ENCODE peak calls at places on chromosomes 5 and 9, in nine cellular contexts. One of them, this sample, is unnamed.
A peak's percentile ranks its signal among the peaks of the same experiment; 100 is the strongest.

GRCh38 chr5:62538017-62538942 is 40.3 kb upstream of the LRRC70 start:
- DNase-seq in keratinocyte: peak; percentile 11
- DNase-seq in adrenal gland: no peak
- DNase-seq in ovary: no peak
- DNase-seq in pancreas: no peak
- DNase-seq in OCI-LY7: no peak
- DNase-seq in mammary epithelial cell: peak; percentile 88
- DNase-seq in stomach: no peak
- DNase-seq in H9: no peak
- DNase-seq in this sample: no peak

GRCh38 chr9:33103381-33104110 is 27.1 kb upstream of the SMU1 start:
- DNase-seq in H9: no peak
- DNase-seq in keratinocyte: no peak
- DNase-seq in stomach: no peak
- DNase-seq in ovary: no peak
- DNase-seq in OCI-LY7: no peak
- DNase-seq in adrenal gland: no peak
- DNase-seq in mammary epithelial cell: no peak
- DNase-seq in pancreas: no peak
- DNase-seq in this sample: no peak

GRCh38 chr5:35803221-35803651 is 53.5 kb upstream of the IL7R start:
- DNase-seq in adrenal gland: peak; percentile 48
- DNase-seq in ovary: peak; percentile 21
- DNase-seq in stomach: no peak
- DNase-seq in keratinocyte: no peak
- DNase-seq in pancreas: no peak
- DNase-seq in H9: peak; percentile 80
- DNase-seq in mammary epithelial cell: no peak
- DNase-seq in OCI-LY7: peak; percentile 70
- DNase-seq in this sample: peak; percentile 25

GRCh38 chr9:2576631-2577030 is 45.0 kb upstream of the VLDLR start:
- DNase-seq in adrenal gland: no peak
- DNase-seq in H9: no peak
- DNase-seq in mammary epithelial cell: no peak
- DNase-seq in ovary: no peak
- DNase-seq in OCI-LY7: no peak
- DNase-seq in pancreas: no peak
- DNase-seq in keratinocyte: no peak
- DNase-seq in stomach: no peak
- DNase-seq in this sample: no peak

GRCh38 chr5:153654444-153654843 is 164.0 kb downstream of the GRIA1 start:
- DNase-seq in keratinocyte: peak; percentile 25
- DNase-seq in OCI-LY7: no peak
- DNase-seq in ovary: no peak
- DNase-seq in adrenal gland: no peak
- DNase-seq in pancreas: no peak
- DNase-seq in mammary epithelial cell: peak; percentile 80
- DNase-seq in stomach: no peak
- DNase-seq in H9: no peak
- DNase-seq in this sample: no peak

GRCh38 chr5:149445739-149446369 is 66.8 kb upstream of the IL17B start:
- DNase-seq in keratinocyte: no peak
- DNase-seq in OCI-LY7: no peak
- DNase-seq in stomach: no peak
- DNase-seq in ovary: peak; percentile 63
- DNase-seq in adrenal gland: no peak
- DNase-seq in mammary epithelial cell: peak; percentile 78
- DNase-seq in H9: no peak
- DNase-seq in pancreas: no peak
- DNase-seq in this sample: no peak

GRCh38 chr5:56116599-56117131 is 116.5 kb downstream of the ANKRD55 start:
- DNase-seq in OCI-LY7: no peak
- DNase-seq in mammary epithelial cell: no peak
- DNase-seq in H9: no peak
- DNase-seq in stomach: no peak
- DNase-seq in pancreas: no peak
- DNase-seq in keratinocyte: no peak
- DNase-seq in ovary: no peak
- DNase-seq in adrenal gland: no peak
- DNase-seq in this sample: no peak

GRCh38 chr5:9930156-9930555 is 300.0 kb upstream of the TAS2R1 start:
- DNase-seq in stomach: no peak
- DNase-seq in H9: no peak
- DNase-seq in keratinocyte: no peak
- DNase-seq in adrenal gland: no peak
- DNase-seq in OCI-LY7: no peak
- DNase-seq in pancreas: no peak
- DNase-seq in ovary: no peak
- DNase-seq in mammary epithelial cell: no peak
- DNase-seq in this sample: no peak

GRCh38 chr5:153974131-153974812 is 64.4 kb downstream of the FAM114A2 start:
- DNase-seq in keratinocyte: no peak
- DNase-seq in mammary epithelial cell: peak; percentile 25
- DNase-seq in OCI-LY7: peak; percentile 51
- DNase-seq in H9: peak; percentile 44
- DNase-seq in adrenal gland: peak; percentile 20
- DNase-seq in pancreas: no peak
- DNase-seq in stomach: no peak
- DNase-seq in ovary: no peak
- DNase-seq in this sample: no peak

DNA sequence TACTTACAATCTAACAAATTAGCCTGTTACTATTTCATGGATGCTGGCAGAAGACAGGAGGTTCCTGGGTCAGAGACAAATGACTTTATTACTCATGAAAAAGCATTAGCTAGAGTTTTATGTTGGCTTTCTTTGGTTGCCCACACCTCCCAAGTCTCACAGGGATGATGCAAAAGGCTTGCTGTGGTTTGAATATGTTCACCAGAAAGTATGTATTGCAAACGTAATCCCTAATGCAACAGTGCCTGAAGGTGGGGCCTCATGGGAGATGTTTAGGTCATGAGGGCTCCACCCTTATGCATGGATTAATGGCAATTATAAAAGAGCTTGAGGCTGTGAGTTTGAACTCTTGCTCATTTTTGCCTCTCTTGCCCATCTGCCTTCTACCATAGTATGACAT is 28.5 kb downstream of the DPYSL3 start:
- DNase-seq in ovary: no peak
- DNase-seq in OCI-LY7: no peak
- DNase-seq in mammary epithelial cell: peak; percentile 44
- DNase-seq in H9: no peak
- DNase-seq in adrenal gland: no peak
- DNase-seq in pancreas: no peak
- DNase-seq in stomach: no peak
- DNase-seq in keratinocyte: no peak
- DNase-seq in this sample: no peak
- H3K27ac ChIP-seq in ovary: no peak overlapping the region
- H3K27ac ChIP-seq in OCI-LY7: no peak overlapping the region
- H3K27ac ChIP-seq in mammary epithelial cell: no peak overlapping the region
- H3K27ac ChIP-seq in H9: no peak overlapping the region
- H3K27ac ChIP-seq in adrenal gland: no peak overlapping the region
- H3K27ac ChIP-seq in pancreas: peak overlapping the region; percentile 19
- H3K27ac ChIP-seq in stomach: no peak overlapping the region
- H3K27ac ChIP-seq in keratinocyte: no peak overlapping the region
- H3K27ac ChIP-seq in this sample: no peak overlapping the region

DNA sequence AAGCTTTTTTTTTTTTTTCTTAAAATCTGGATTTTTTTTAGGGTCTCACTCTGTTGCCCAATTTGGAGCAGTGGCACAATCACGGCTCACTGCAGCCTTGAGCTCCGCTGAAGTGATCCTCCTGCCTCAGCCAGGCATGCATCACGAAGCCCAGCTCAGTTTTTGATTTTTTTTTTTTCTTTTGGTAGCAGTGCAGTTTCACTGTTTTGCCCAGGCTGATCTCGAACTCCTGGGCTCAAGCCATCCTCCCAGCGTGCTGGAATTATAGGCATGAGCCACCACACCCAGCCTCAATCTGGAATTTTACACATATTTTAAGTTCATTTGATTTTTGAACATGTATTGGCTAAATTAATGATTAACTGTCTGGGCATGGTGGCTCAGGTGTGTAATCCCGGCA is 36.3 kb downstream of the TRIO start:
- DNase-seq in pancreas: no peak
- DNase-seq in mammary epithelial cell: no peak
- DNase-seq in ovary: no peak
- DNase-seq in H9: no peak
- DNase-seq in stomach: no peak
- DNase-seq in adrenal gland: no peak
- DNase-seq in OCI-LY7: no peak
- DNase-seq in keratinocyte: no peak
- DNase-seq in this sample: no peak
- H3K4me1 ChIP-seq in pancreas: no peaks in the 10 kb centered on the region
- H3K4me1 ChIP-seq in mammary epithelial cell: peaks cover 50% of the 10 kb centered on the region
- H3K4me1 ChIP-seq in ovary: peaks cover 35% of the 10 kb centered on the region
- H3K4me1 ChIP-seq in H9: peaks cover 16% of the 10 kb centered on the region
- H3K4me1 ChIP-seq in stomach: peaks cover 76% of the 10 kb centered on the region
- H3K4me1 ChIP-seq in adrenal gland: peaks cover 18% of the 10 kb centered on the region
- H3K4me1 ChIP-seq in OCI-LY7: peaks cover 4% of the 10 kb centered on the region
- H3K4me1 ChIP-seq in keratinocyte: peaks cover 66% of the 10 kb centered on the region
- H3K4me1 ChIP-seq in this sample: peaks cover 62% of the 10 kb centered on the region

GRCh38 chr5:172438304-172438652 is 16.0 kb downstream of the SH3PXD2B start:
- DNase-seq in stomach: no peak
- DNase-seq in H9: no peak
- DNase-seq in OCI-LY7: no peak
- DNase-seq in pancreas: no peak
- DNase-seq in adrenal gland: peak; percentile 20
- DNase-seq in keratinocyte: no peak
- DNase-seq in mammary epithelial cell: no peak
- DNase-seq in ovary: no peak
- DNase-seq in this sample: no peak

GRCh38 chr5:172436874-172437369 is 17.4 kb downstream of the SH3PXD2B start:
- DNase-seq in ovary: no peak
- DNase-seq in adrenal gland: no peak
- DNase-seq in H9: no peak
- DNase-seq in stomach: no peak
- DNase-seq in keratinocyte: no peak
- DNase-seq in mammary epithelial cell: no peak
- DNase-seq in pancreas: no peak
- DNase-seq in OCI-LY7: no peak
- DNase-seq in this sample: no peak

GRCh38 chr5:172436078-172436873 is 18.0 kb downstream of the SH3PXD2B start:
- DNase-seq in mammary epithelial cell: no peak
- DNase-seq in ovary: no peak
- DNase-seq in pancreas: no peak
- DNase-seq in OCI-LY7: no peak
- DNase-seq in adrenal gland: no peak
- DNase-seq in keratinocyte: no peak
- DNase-seq in stomach: no peak
- DNase-seq in H9: no peak
- DNase-seq in this sample: no peak

GRCh38 chr5:172435362-172436077 is 18.8 kb downstream of the SH3PXD2B start:
- DNase-seq in keratinocyte: no peak
- DNase-seq in pancreas: no peak
- DNase-seq in OCI-LY7: no peak
- DNase-seq in H9: no peak
- DNase-seq in mammary epithelial cell: no peak
- DNase-seq in stomach: no peak
- DNase-seq in adrenal gland: no peak
- DNase-seq in ovary: no peak
- DNase-seq in this sample: no peak

GRCh38 chr5:172437445-172438303 is 16.7 kb downstream of the SH3PXD2B start:
- DNase-seq in stomach: peak; percentile 51
- DNase-seq in H9: no peak
- DNase-seq in pancreas: peak; percentile 53
- DNase-seq in adrenal gland: peak; percentile 98
- DNase-seq in ovary: no peak
- DNase-seq in OCI-LY7: no peak
- DNase-seq in keratinocyte: no peak
- DNase-seq in mammary epithelial cell: peak; percentile 72
- DNase-seq in this sample: peak; percentile 82
- H3K27ac ChIP-seq in stomach: peak overlapping the region; percentile 78
- H3K27ac ChIP-seq in H9: no peak overlapping the region
- H3K27ac ChIP-seq in pancreas: peak overlapping the region; percentile 66
- H3K27ac ChIP-seq in adrenal gland: peak overlapping the region; percentile 94
- H3K27ac ChIP-seq in ovary: peak overlapping the region; percentile 31
- H3K27ac ChIP-seq in OCI-LY7: no peak overlapping the region
- H3K27ac ChIP-seq in keratinocyte: no peak overlapping the region
- H3K27ac ChIP-seq in mammary epithelial cell: no peak overlapping the region
- H3K27ac ChIP-seq in this sample: peak overlapping the region; percentile 63

GRCh38 chr5:157828949-157829639 is 29.9 kb downstream of the CLINT1 start:
- DNase-seq in stomach: no peak
- DNase-seq in adrenal gland: no peak
- DNase-seq in H9: peak; percentile 62
- DNase-seq in keratinocyte: no peak
- DNase-seq in OCI-LY7: no peak
- DNase-seq in ovary: no peak
- DNase-seq in mammary epithelial cell: peak; percentile 7
- DNase-seq in pancreas: no peak
- DNase-seq in this sample: no peak
- H3K4me1 ChIP-seq in stomach: peaks cover 79% of the 10 kb centered on the region
- H3K4me1 ChIP-seq in adrenal gland: peaks cover 25% of the 10 kb centered on the region
- H3K4me1 ChIP-seq in H9: no peaks in the 10 kb centered on the region
- H3K4me1 ChIP-seq in keratinocyte: no peaks in the 10 kb centered on the region
- H3K4me1 ChIP-seq in OCI-LY7: peaks cover 99% of the 10 kb centered on the region
- H3K4me1 ChIP-seq in ovary: peaks cover 9% of the 10 kb centered on the region
- H3K4me1 ChIP-seq in mammary epithelial cell: no peaks in the 10 kb centered on the region
- H3K4me1 ChIP-seq in pancreas: peaks cover 20% of the 10 kb centered on the region
- H3K4me1 ChIP-seq in this sample: peaks cover 52% of the 10 kb centered on the region

GRCh38 chr9:37978983-37979382 is 75.1 kb upstream of the SLC25A51 start:
- DNase-seq in ovary: no peak
- DNase-seq in H9: no peak
- DNase-seq in keratinocyte: no peak
- DNase-seq in adrenal gland: no peak
- DNase-seq in stomach: no peak
- DNase-seq in OCI-LY7: no peak
- DNase-seq in mammary epithelial cell: no peak
- DNase-seq in pancreas: no peak
- DNase-seq in this sample: peak; percentile 7

GRCh38 chr9:37974506-37975173 is 70.7 kb upstream of the SLC25A51 start:
- DNase-seq in pancreas: no peak
- DNase-seq in ovary: no peak
- DNase-seq in OCI-LY7: no peak
- DNase-seq in adrenal gland: no peak
- DNase-seq in mammary epithelial cell: no peak
- DNase-seq in stomach: no peak
- DNase-seq in H9: no peak
- DNase-seq in keratinocyte: no peak
- DNase-seq in this sample: peak; percentile 9

GRCh38 chr9:37977851-37978250 is 73.9 kb upstream of the SLC25A51 start:
- DNase-seq in pancreas: no peak
- DNase-seq in keratinocyte: no peak
- DNase-seq in ovary: no peak
- DNase-seq in adrenal gland: no peak
- DNase-seq in OCI-LY7: no peak
- DNase-seq in mammary epithelial cell: no peak
- DNase-seq in stomach: no peak
- DNase-seq in H9: no peak
- DNase-seq in this sample: no peak

GRCh38 chr9:37975639-37976038 is 71.7 kb upstream of the SLC25A51 start:
- DNase-seq in ovary: no peak
- DNase-seq in pancreas: no peak
- DNase-seq in adrenal gland: no peak
- DNase-seq in OCI-LY7: no peak
- DNase-seq in keratinocyte: no peak
- DNase-seq in stomach: no peak
- DNase-seq in mammary epithelial cell: no peak
- DNase-seq in H9: no peak
- DNase-seq in this sample: peak; percentile 21

GRCh38 chr9:37976714-37977477 is 73.0 kb upstream of the SLC25A51 start:
- DNase-seq in OCI-LY7: no peak
- DNase-seq in H9: no peak
- DNase-seq in stomach: no peak
- DNase-seq in keratinocyte: no peak
- DNase-seq in ovary: no peak
- DNase-seq in mammary epithelial cell: peak; percentile 79
- DNase-seq in pancreas: peak; percentile 53
- DNase-seq in adrenal gland: peak; percentile 78
- DNase-seq in this sample: peak; percentile 21
- H3K27ac ChIP-seq in OCI-LY7: no peak overlapping the region
- H3K27ac ChIP-seq in H9: no peak overlapping the region
- H3K27ac ChIP-seq in stomach: peak overlapping the region; percentile 58
- H3K27ac ChIP-seq in keratinocyte: peak overlapping the region; percentile 10
- H3K27ac ChIP-seq in ovary: no peak overlapping the region
- H3K27ac ChIP-seq in mammary epithelial cell: no peak overlapping the region
- H3K27ac ChIP-seq in pancreas: peak overlapping the region; percentile 74
- H3K27ac ChIP-seq in adrenal gland: peak overlapping the region; percentile 87
- H3K27ac ChIP-seq in this sample: no peak overlapping the region